ENCODE peak calls at places on chromosomes 5 and 9, in ten cellular contexts. L, R, Y, S, Q, X, M, J, H and O are unnamed samples.
A peak's percentile ranks its signal among the peaks of the same experiment; 100 is the strongest.

GRCh38 chr5:136057401-136057951 is 28.7 kb downstream of the TGFBI start:
- DNase-seq in Y (no peak), J (no peak), H (no peak), S (no peak), X (no peak), L (no peak), R (no peak), Q (no peak), M (peak; percentile 38), O (no peak)

GRCh38 chr9:98280574-98280973 is 25.1 kb upstream of the TBC1D2 start:
- DNase-seq in Q (no peak), J (no peak), Y (no peak), S (no peak), X (peak; percentile 86), R (no peak), M (no peak), L (no peak), H (no peak), O (no peak)

GRCh38 chr9:110076894-110077725 is 130.8 kb downstream of the C9orf152 start:
- DNase-seq in S (no peak), X (no peak), R (no peak), J (no peak), Q (no peak), H (no peak), M (no peak), L (no peak), Y (no peak), O (peak; percentile 53)

GRCh38 chr9:88936132-88936531 is 55.1 kb upstream of the S1PR3 start:
- DNase-seq in R (no peak), S (no peak), J (no peak), Q (no peak), H (no peak), X (no peak), L (no peak), Y (no peak), M (no peak), O (no peak)

GRCh38 chr5:98433673-98434072 is 339.8 kb upstream of the RGMB start:
- DNase-seq in Y (no peak), J (no peak), M (no peak), L (no peak), X (no peak), Q (no peak), S (no peak), H (no peak), R (no peak), O (no peak)

GRCh38 chr9:20670395-20670794 is 13.7 kb upstream of the FOCAD start:
- DNase-seq in X (no peak), Y (no peak), Q (no peak), R (no peak), J (no peak), L (no peak), H (no peak), M (no peak), S (no peak), O (no peak)

GRCh38 chr5:97412959-97413358 is 229.9 kb upstream of the RIOK2 start:
- DNase-seq in H (no peak), L (no peak), M (no peak), X (no peak), R (no peak), Y (no peak), J (no peak), Q (no peak), S (no peak), O (no peak)

GRCh38 chr5:146947181-146947941 is 68.8 kb upstream of the PPP2R2B start:
- DNase-seq in Y (no peak), M (no peak), Q (no peak), L (no peak), S (no peak), X (peak; percentile 20), R (no peak), J (peak; percentile 29), H (no peak), O (peak; percentile 14)

GRCh38 chr9:121133104-121133816 is 58.5 kb downstream of the CNTRL start:
- DNase-seq in M (peak; percentile 27), Q (no peak), H (no peak), S (peak; percentile 67), Y (no peak), J (peak; percentile 23), L (no peak), R (no peak), X (no peak), O (no peak)

GRCh38 chr5:173459225-173459624 is 131.0 kb upstream of the STC2 start:
- DNase-seq in H (no peak), R (no peak), J (no peak), X (no peak), Q (no peak), L (no peak), M (no peak), S (no peak), Y (no peak), O (no peak)

GRCh38 chr5:123217183-123217582 is 128.1 kb downstream of the PRDM6 start:
- DNase-seq in S (no peak), Y (no peak), Q (no peak), M (no peak), L (no peak), X (no peak), R (no peak), J (no peak), H (no peak), O (no peak)

GRCh38 chr9:97413462-97413861 is 1.6 kb downstream of the TDRD7 start:
- DNase-seq in J (no peak), Y (no peak), Q (no peak), L (no peak), M (no peak), R (no peak), X (no peak), H (no peak), S (no peak), O (no peak)

GRCh38 chr5:139711067-139711851 is 63.1 kb downstream of the CXXC5 start:
- DNase-seq in S (peak; percentile 44), M (peak; percentile 81), Q (no peak), H (peak; percentile 73), L (no peak), Y (peak; percentile 25), X (no peak), J (peak; percentile 73), R (no peak), O (no peak)

GRCh38 chr9:13941686-13942085 is 372.3 kb downstream of the NFIB start:
- DNase-seq in M (no peak), Q (no peak), Y (no peak), L (peak; percentile 63), H (no peak), X (no peak), R (no peak), J (no peak), S (no peak), O (no peak)

GRCh38 chr9:89786650-89787049 is 181.8 kb downstream of the GADD45G start:
- DNase-seq in L (no peak), J (no peak), M (no peak), Y (no peak), S (no peak), R (peak; percentile 46), Q (no peak), X (no peak), H (no peak), O (no peak)

GRCh38 chr9:128936171-128936865 is 11.1 kb downstream of the DOLK start:
- DNase-seq in S (no peak), Q (no peak), J (no peak), Y (no peak), R (no peak), M (no peak), H (no peak), X (no peak), L (no peak), O (no peak)

GRCh38 chr9:14313378-14313940 is 482 bp downstream of the NFIB start:
- DNase-seq in X (peak; percentile 39), R (no peak), L (no peak), H (peak; percentile 51), S (no peak), Q (no peak), J (peak; percentile 18), Y (no peak), M (peak; percentile 60), O (no peak)

GRCh38 chr5:97078958-97079357 is 63.5 kb downstream of the LIX1 start:
- DNase-seq in L (no peak), Y (no peak), Q (no peak), J (no peak), S (no peak), R (no peak), M (no peak), H (no peak), X (no peak), O (peak; percentile 25)

GRCh38 chr9:18520395-18520794 is 46.4 kb downstream of the ADAMTSL1 start:
- DNase-seq in Y (no peak), Q (no peak), L (no peak), X (peak; percentile 2), M (no peak), S (no peak), H (no peak), R (no peak), J (no peak), O (no peak)

GRCh38 chr5:59260973-59261372 is 632.6 kb downstream of the PDE4D start:
- DNase-seq in Q (no peak), S (no peak), R (no peak), L (no peak), H (no peak), X (no peak), M (no peak), Y (no peak), J (no peak), O (no peak)

GRCh38 chr5:78927657-78928282 is 57.3 kb downstream of the ARSB start:
- DNase-seq in Y (no peak), R (no peak), M (no peak), X (no peak), H (no peak), Q (no peak), J (peak; percentile 61), S (no peak), L (no peak), O (no peak)

GRCh38 chr9:16501098-16501663 is 369.3 kb downstream of the BNC2 start:
- DNase-seq in H (no peak), X (no peak), L (no peak), R (no peak), Q (no peak), S (no peak), Y (no peak), M (no peak), J (no peak), O (peak; percentile 64)

GRCh38 chr5:180289433-180289832 is 2.5 kb downstream of the MAPK9 start:
- DNase-seq in Y (no peak), M (no peak), S (no peak), R (no peak), L (no peak), Q (no peak), H (no peak), X (peak; percentile 50), J (no peak), O (no peak)

GRCh38 chr5:107217721-107218130 is 453.0 kb downstream of the EFNA5 start:
- DNase-seq in H (no peak), L (no peak), X (peak; percentile 4), S (no peak), Q (no peak), J (no peak), Y (no peak), M (no peak), R (peak; percentile 79), O (no peak)